ENCODE peak calls at places on chromosomes 4 and X, in five cellular contexts. A, K, L, B and E are unnamed samples.

GRCh38 chr4:148575577-148575976 is 133.4 kb upstream of the NR3C2 start:
- DNase-seq in A (no peak), K (no peak), L (no peak), B (no peak), E (no peak)

GRCh38 chr4:38106886-38107514 is 146.8 kb downstream of the PTTG2 start:
- DNase-seq in A (no peak), K (no peak), L (no peak), B (no peak), E (no peak)

GRCh38 chrX:119488749-119489148 is 20.5 kb downstream of the SLC25A5 start:
- DNase-seq in A (no peak), K (no peak), L (peak), B (peak), E (peak)

GRCh38 chr4:73001885-73002284 is 67.6 kb downstream of the COX18 start:
- DNase-seq in A (no peak), K (no peak), L (no peak), B (no peak), E (no peak)

GRCh38 chr4:124061413-124061812 is 651.1 kb downstream of the ANKRD50 start:
- DNase-seq in A (no peak), K (no peak), L (no peak), B (no peak), E (peak)

GRCh38 chrX:151982217-151982616 is 7.7 kb upstream of the GABRE start:
- DNase-seq in A (no peak), K (no peak), L (no peak), B (no peak), E (peak)

GRCh38 chr4:182567119-182567518 is 323.9 kb downstream of the TENM3 start:
- DNase-seq in A (no peak), K (no peak), L (no peak), B (no peak), E (no peak)

GRCh38 chr4:73650255-73650654 is 30.0 kb upstream of the RASSF6 start:
- DNase-seq in A (no peak), K (no peak), L (no peak), B (no peak), E (no peak)

GRCh38 chrX:45598841-45599240 is 398.2 kb upstream of the DIPK2B start:
- DNase-seq in A (no peak), K (no peak), L (no peak), B (no peak), E (peak)

GRCh38 chrX:120718969-120719368 is 89.1 kb upstream of the C1GALT1C1 start:
- DNase-seq in A (no peak), K (no peak), L (no peak), B (no peak), E (no peak)

GRCh38 chr4:165359501-165359900 is 19.3 kb upstream of the CPE start:
- DNase-seq in A (no peak), K (no peak), L (no peak), B (no peak), E (peak)

GRCh38 chr4:73434311-73434710 is 1.7 kb upstream of the AFP start:
- DNase-seq in A (no peak), K (no peak), L (peak), B (no peak), E (peak)

GRCh38 chrX:54481751-54482150 is 14.3 kb downstream of the FGD1 start:
- DNase-seq in A (no peak), K (no peak), L (no peak), B (no peak), E (peak)

GRCh38 chr4:22901631-22902030 is 208.9 kb downstream of the GBA3 start:
- DNase-seq in A (no peak), K (no peak), L (no peak), B (no peak), E (no peak)

GRCh38 chr4:98181815-98182214 is 38.5 kb upstream of the STPG2 start:
- DNase-seq in A (no peak), K (no peak), L (no peak), B (no peak), E (peak)

GRCh38 chr4:128221556-128221955 is 66.1 kb downstream of the PGRMC2 start:
- DNase-seq in A (no peak), K (no peak), L (no peak), B (no peak), E (no peak)

GRCh38 chr4:107665001-107665400 is 55.0 kb downstream of the PAPSS1 start:
- DNase-seq in A (no peak), K (no peak), L (no peak), B (no peak), E (no peak)

GRCh38 chr4:2792711-2793577 is at the start of gene SH3BP2:
- DNase-seq in A (peak), K (peak), L (peak), B (peak), E (peak)

GRCh38 chr4:150510176-150510875 is 71.6 kb upstream of the MAB21L2 start:
- DNase-seq in A (no peak), K (no peak), L (no peak), B (no peak), E (peak)

GRCh38 chrX:123188081-123188480 is 4.0 kb downstream of the GRIA3 start:
- DNase-seq in A (no peak), K (no peak), L (no peak), B (no peak), E (no peak)

GRCh38 chr4:147096667-147097604 is 151.3 kb upstream of the TTC29 start:
- DNase-seq in A (no peak), K (no peak), L (peak), B (no peak), E (peak)

GRCh38 chrX:17456526-17456925 is 81.5 kb downstream of the NHS start:
- DNase-seq in A (no peak), K (no peak), L (no peak), B (no peak), E (no peak)

GRCh38 chr4:42736538-42736937 is 79.6 kb upstream of the ATP8A1 start:
- DNase-seq in A (no peak), K (no peak), L (no peak), B (no peak), E (no peak)

GRCh38 chr4:71163317-71163716 is 169.9 kb downstream of the DCK start:
- DNase-seq in A (no peak), K (no peak), L (no peak), B (no peak), E (no peak)

GRCh38 chrX:134868766-134869495 is 121.9 kb upstream of the SMIM10 start:
- DNase-seq in A (no peak), K (no peak), L (no peak), B (no peak), E (peak)

GRCh38 chrX:23901805-23902204 is 5.9 kb downstream of the APOO start:
- DNase-seq in A (no peak), K (no peak), L (peak), B (peak), E (peak)

GRCh38 chr4:138405439-138405838 is 163.3 kb upstream of the SLC7A11 start:
- DNase-seq in A (no peak), K (no peak), L (peak), B (no peak), E (peak)

GRCh38 chrX:72381439-72382198 is 75.9 kb upstream of the CITED1 start:
- DNase-seq in A (no peak), K (no peak), L (no peak), B (no peak), E (no peak)

GRCh38 chr4:87530868-87531267 is 1.7 kb upstream of the SPARCL1 start:
- DNase-seq in A (no peak), K (no peak), L (no peak), B (peak), E (peak)

GRCh38 chrX:11770320-11770719 is 12.3 kb downstream of the MSL3 start:
- DNase-seq in A (no peak), K (no peak), L (peak), B (peak), E (peak)

GRCh38 chrX:70096052-70096451 is 33.8 kb downstream of the OTUD6A start:
- DNase-seq in A (no peak), K (no peak), L (no peak), B (no peak), E (peak)

GRCh38 chrX:147550217-147550616 is 361.5 kb upstream of the FMR1 start:
- DNase-seq in A (no peak), K (no peak), L (peak), B (no peak), E (no peak)

GRCh38 chr4:122285285-122285684 is 93.5 kb upstream of the ADAD1 start:
- DNase-seq in A (no peak), K (no peak), L (no peak), B (no peak), E (no peak)

GRCh38 chr4:147015531-147015930 is 69.9 kb upstream of the TTC29 start:
- DNase-seq in A (no peak), K (no peak), L (no peak), B (no peak), E (no peak)

GRCh38 chr4:73701116-73701515 is 39.3 kb upstream of the CXCL8 start:
- DNase-seq in A (no peak), K (no peak), L (no peak), B (no peak), E (no peak)

GRCh38 chrX:39002466-39002865 is 201.2 kb downstream of the MID1IP1 start:
- DNase-seq in A (no peak), K (no peak), L (no peak), B (no peak), E (peak)

GRCh38 chr4:48228887-48229462 is 40.7 kb downstream of the TEC start:
- DNase-seq in A (no peak), K (no peak), L (no peak), B (no peak), E (no peak)

GRCh38 chr4:122577808-122578781 is 42.8 kb downstream of the IL21 start:
- DNase-seq in A (no peak), K (no peak), L (peak), B (peak), E (peak)

GRCh38 chr4:24488399-24489164 is 95.8 kb downstream of the DHX15 start:
- DNase-seq in A (peak), K (peak), L (peak), B (peak), E (peak)
- H3K4me3 ChIP-seq in A (no peak), K (no peak), L (no peak), B (no peak), E (no peak)

DNA sequence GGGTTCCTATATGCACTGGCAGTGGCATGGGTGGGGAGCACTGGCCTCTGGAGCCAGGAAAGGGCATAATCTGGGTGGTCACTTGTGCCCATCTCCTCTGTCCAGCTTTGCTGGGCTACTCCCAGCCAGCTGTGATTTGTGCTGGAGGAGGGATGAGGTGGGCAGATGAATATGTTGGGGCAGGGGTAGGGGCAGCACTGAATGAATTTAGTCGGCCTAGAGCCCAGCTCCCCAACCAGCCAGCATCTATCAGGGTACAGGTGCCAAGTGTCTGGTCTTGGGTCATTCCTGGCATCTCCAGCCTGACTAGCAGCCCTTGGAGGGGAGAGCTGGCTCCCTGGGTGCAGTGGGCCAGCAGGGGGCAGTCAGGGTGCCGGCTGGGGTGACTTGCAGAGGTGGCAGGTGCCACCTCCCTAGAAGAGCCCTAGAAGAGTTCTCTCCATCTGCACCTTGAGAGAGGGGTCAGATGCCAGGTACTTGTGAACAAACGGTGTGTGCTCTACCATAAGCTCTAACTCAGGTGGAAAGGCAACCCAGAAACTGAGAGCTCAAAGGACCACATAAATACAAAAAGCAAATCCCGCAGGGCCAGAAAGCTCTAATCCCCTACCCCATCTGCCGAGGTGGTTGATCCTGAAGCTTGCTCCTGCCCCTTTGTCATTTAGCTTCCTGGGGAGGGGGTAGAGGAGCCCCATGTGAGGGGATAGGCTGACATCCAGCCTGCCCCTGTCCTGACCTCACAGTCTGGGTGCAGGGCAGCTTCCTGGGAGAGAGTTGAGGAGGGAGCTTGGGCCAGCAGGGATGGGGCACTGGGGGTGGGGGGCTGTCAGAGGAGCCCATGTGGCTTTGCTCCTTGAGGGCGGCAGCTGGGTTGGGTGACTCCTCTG is 2.2 kb downstream of the SORCS2 start:
- DNase-seq in A (peak), K (peak), L (no peak), B (no peak), E (no peak)
- TF ChIP-seq CTCF in A (peak), K (peak), L (peak), B (no peak), E (peak)

GRCh38 chr4:84498203-84499026 is 677 bp downstream of the NKX6-1 start:
- DNase-seq in A (peak), K (no peak), L (peak), B (no peak), E (peak)
- H3K4me3 ChIP-seq in A (peak), K (peak), L (peak), B (peak), E (peak)

GRCh38 chr4:26594371-26594770 is 10.5 kb downstream of the TBC1D19 start:
- DNase-seq in A (no peak), K (no peak), L (no peak), B (no peak), E (no peak)
- TF ChIP-seq CTCF in A (no peak), K (no peak), L (no peak), B (no peak), E (no peak)